ENCODE peak calls at places on chromosomes 6 and 20, in six cellular contexts. O is transverse colon; Z is GM23248; D is substantia nigra; G is CD4-positive, CD25-positive, alpha-beta regulatory T cell; V is heart right ventricle. B is an unnamed sample.

GRCh38 chr20:53914861-53915458 is 155.4 kb downstream of the BCAS1 start:
- DNase-seq in O (no peak), Z (no peak), D (no peak), G (no peak), V (no peak), B (no peak)

GRCh38 chr6:246349-246748 is 45.9 kb upstream of the DUSP22 start:
- DNase-seq in O (no peak), Z (no peak), D (no peak), G (no peak), V (no peak), B (no peak)

GRCh38 chr6:71478834-71479541 is 190.4 kb downstream of the OGFRL1 start:
- DNase-seq in O (no peak), Z (peak), D (no peak), G (no peak), V (no peak), B (no peak)

GRCh38 chr6:6466967-6467761 is 121.4 kb upstream of the LY86 start:
- DNase-seq in O (no peak), Z (no peak), D (no peak), G (no peak), V (no peak), B (no peak)

GRCh38 chr20:8722277-8722928 is 346.5 kb upstream of the PLCB4 start:
- DNase-seq in O (peak), Z (peak), D (no peak), G (peak), V (peak), B (no peak)

GRCh38 chr6:39714802-39715201 is 10.4 kb downstream of the KIF6 start:
- DNase-seq in O (no peak), Z (no peak), D (no peak), G (no peak), V (no peak), B (no peak)

GRCh38 chr20:9493818-9494217 is 20.6 kb upstream of the LAMP5 start:
- DNase-seq in O (no peak), Z (no peak), D (no peak), G (no peak), V (no peak), B (no peak)

GRCh38 chr20:6651016-6651415 is 116.5 kb upstream of the BMP2 start:
- DNase-seq in O (peak), Z (peak), D (no peak), G (no peak), V (no peak), B (no peak)

GRCh38 chr6:141123497-141123896 is 1009.2 kb upstream of the GJE1 start:
- DNase-seq in O (no peak), Z (no peak), D (no peak), G (no peak), V (no peak), B (no peak)

GRCh38 chr6:3414704-3415453 is 42.0 kb downstream of the SLC22A23 start:
- DNase-seq in O (no peak), Z (no peak), D (no peak), G (peak), V (no peak), B (no peak)

GRCh38 chr6:43771858-43772570 is 2.0 kb downstream of the VEGFA start:
- DNase-seq in O (peak), Z (peak), D (peak), G (peak), V (no peak), B (peak)

GRCh38 chr6:13712485-13712990 is 903 bp upstream of the RANBP9 start:
- DNase-seq in O (no peak), Z (peak), D (no peak), G (peak), V (no peak), B (no peak)

GRCh38 chr6:13711726-13712484 is at the start of gene RANBP9:
- DNase-seq in O (peak), Z (peak), D (peak), G (peak), V (peak), B (peak)

GRCh38 chr6:13709698-13710551 is 1.7 kb downstream of the RANBP9 start:
- DNase-seq in O (no peak), Z (peak), D (no peak), G (peak), V (no peak), B (no peak)

GRCh38 chr6:13711384-13711725 is 280 bp downstream of the RANBP9 start:
- DNase-seq in O (no peak), Z (no peak), D (no peak), G (peak), V (no peak), B (no peak)

DNA sequence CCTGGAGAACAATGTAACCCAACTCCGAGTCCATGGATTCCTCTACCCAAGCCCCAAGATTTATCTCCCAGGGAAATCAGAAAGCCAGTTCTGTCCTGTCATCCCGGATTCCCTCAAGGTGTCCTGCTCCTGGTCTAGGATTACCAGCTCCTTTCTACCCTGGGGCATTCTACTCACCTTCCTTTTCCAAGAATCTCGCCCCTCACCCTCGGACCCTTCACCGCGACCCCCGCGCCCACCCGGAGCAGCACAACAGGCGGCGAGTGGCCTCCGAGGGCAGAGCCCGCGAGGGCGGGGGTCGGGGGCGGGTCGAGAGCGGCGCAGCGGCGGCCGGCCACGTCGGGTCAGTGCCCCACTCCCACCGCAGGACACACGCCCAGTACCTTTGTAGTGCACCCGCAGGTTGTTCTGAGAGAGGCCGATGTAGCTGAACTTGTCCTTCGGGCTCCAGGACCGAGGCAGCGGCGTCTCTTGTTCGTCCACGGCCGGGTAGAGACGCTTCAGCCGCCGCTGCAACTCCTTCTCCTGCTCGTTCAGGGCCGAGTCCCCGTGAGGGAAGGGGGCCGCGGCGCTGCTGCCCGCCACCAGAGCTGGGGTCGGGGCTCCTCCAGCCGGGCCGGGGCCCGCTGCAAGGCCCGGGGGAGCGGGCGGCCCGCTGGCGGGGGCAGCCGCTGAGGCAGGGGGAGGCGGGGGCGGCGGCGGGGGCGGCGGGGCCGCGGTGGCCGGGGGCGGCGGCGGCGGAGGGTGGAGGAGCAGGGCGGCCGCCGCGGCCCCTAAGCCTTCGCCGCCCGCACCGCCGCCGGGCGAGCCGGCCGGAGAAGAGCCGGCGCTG is 867 bp downstream of the RANBP9 start:
- DNase-seq in O (peak), Z (peak), D (peak), G (peak), V (peak), B (no peak)
- H3K27ac ChIP-seq in O (peak), Z (peak), D (peak), G (peak), V (peak), B (peak)

DNA sequence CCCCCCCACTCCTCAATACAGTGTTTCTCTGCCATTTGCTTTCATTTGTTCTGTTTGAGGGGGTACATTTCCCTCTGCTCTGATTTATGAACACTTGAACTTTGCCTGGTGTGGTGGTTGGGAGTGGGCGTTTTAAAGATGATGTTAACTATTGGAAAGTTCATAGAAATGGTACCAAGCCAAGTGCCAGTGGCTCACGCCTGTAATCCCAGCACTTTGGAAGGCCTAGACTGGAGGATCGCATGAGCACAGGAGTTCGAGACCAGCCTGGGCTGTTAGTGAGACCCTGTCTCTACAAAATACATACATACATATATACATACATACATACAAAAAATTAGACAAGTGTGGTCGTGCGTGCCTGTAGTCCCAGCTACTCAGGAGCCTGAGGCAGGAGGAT is 1.1 kb downstream of the RAB32 start:
- DNase-seq in O (no peak), Z (peak), D (no peak), G (no peak), V (no peak), B (no peak)
- H3K27ac ChIP-seq in O (peak), Z (peak), D (no peak), G (no peak), V (peak), B (no peak)

DNA sequence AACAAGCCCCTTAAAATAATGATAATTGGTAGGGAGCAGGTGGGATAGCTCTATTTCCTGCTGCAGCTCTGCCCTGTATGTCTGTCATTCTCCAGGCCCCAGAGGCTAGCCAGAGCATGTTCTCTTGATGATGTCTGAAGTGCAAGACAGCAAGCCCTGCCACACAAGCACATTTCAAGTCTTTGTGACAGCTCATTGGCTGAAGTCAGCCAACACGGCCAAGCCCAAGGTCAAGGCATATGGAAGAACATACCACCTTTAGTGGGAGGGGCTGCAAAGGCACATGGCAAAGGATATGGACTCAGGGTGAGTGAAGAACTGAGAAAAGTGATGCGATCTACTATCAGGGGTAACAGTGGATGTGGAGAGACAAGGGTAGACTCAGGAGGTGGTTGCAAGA is 116.1 kb downstream of the PRND start:
- DNase-seq in O (no peak), Z (no peak), D (no peak), G (no peak), V (no peak), B (no peak)
- H3K27ac ChIP-seq in O (no peak), Z (no peak), D (no peak), G (no peak), V (no peak), B (no peak)

GRCh38 chr6:108957221-108957620 is 109.0 kb downstream of the ARMC2 start:
- DNase-seq in O (no peak), Z (no peak), D (no peak), G (no peak), V (no peak), B (no peak)
- H3K27ac ChIP-seq in O (no peak), Z (no peak), D (no peak), G (no peak), V (no peak), B (no peak)

GRCh38 chr6:52423971-52424381 is 3.8 kb downstream of the EFHC1 start:
- DNase-seq in O (no peak), Z (peak), D (no peak), G (no peak), V (peak), B (no peak)

GRCh38 chr6:52422156-52422555 is 2.0 kb downstream of the EFHC1 start:
- DNase-seq in O (no peak), Z (no peak), D (no peak), G (no peak), V (no peak), B (no peak)

GRCh38 chr6:52420668-52421358 is 671 bp downstream of the EFHC1 start:
- DNase-seq in O (peak), Z (peak), D (no peak), G (no peak), V (no peak), B (peak)

GRCh38 chr6:52426667-52427066 is 6.5 kb downstream of the EFHC1 start:
- DNase-seq in O (no peak), Z (no peak), D (no peak), G (no peak), V (no peak), B (no peak)

DNA sequence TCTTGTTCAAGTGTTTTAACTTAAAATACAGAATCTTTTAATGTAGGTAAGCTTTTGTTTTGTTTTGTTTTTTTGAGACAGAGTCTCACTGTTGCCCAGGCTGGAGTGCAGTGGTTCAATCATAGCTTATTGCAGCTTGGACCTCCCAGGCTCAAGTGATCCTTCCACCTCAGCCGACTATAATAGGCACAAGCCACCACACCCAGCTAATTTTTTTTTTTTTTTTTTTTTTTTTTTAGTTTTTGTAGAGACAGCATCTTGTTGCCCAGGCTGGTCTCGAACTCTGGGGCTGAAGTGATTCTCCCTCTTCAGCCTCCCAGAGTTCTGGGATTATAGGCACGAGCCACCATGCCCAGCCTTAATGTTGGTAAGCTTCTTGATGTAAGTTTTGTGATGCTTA is 3.3 kb downstream of the EFHC1 start:
- DNase-seq in O (no peak), Z (peak), D (no peak), G (no peak), V (no peak), B (no peak)
- H3K27ac ChIP-seq in O (peak), Z (peak), D (no peak), G (no peak), V (peak), B (no peak)

DNA sequence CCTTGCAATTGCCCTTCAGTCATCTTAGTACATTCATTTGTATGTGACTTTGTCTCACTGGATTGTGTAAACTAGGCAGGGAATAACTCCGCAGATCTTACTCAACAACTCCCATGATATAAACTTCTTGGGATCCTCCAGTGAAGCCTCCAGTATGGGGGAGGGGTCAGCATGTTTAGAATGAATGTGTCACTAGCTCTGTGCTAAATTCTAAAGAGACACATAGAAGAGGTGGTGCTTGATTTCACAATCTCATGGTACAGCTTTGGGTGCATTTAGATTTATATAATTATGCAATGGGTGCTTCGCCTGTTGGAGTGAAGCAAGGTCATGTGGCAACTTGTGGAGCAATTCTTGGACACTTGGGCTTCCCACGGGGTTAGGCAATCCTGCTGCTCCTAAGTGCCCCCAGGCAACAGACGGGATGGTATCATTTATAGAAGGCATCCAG is 40.3 kb downstream of the SLC24A3 start:
- DNase-seq in O (peak), Z (peak), D (no peak), G (no peak), V (no peak), B (no peak)
- H3K27ac ChIP-seq in O (peak), Z (no peak), D (no peak), G (no peak), V (no peak), B (no peak)

GRCh38 chr6:24900917-24901697 is 34.7 kb downstream of the RIPOR2 start:
- DNase-seq in O (no peak), Z (no peak), D (no peak), G (no peak), V (no peak), B (no peak)

GRCh38 chr6:24897186-24897585 is 38.6 kb downstream of the RIPOR2 start:
- DNase-seq in O (no peak), Z (no peak), D (no peak), G (no peak), V (no peak), B (no peak)

GRCh38 chr6:24901698-24902328 is 33.9 kb downstream of the RIPOR2 start:
- DNase-seq in O (no peak), Z (no peak), D (no peak), G (no peak), V (no peak), B (no peak)

GRCh38 chr6:24899647-24900325 is 36.0 kb downstream of the RIPOR2 start:
- DNase-seq in O (no peak), Z (no peak), D (no peak), G (no peak), V (no peak), B (no peak)

DNA sequence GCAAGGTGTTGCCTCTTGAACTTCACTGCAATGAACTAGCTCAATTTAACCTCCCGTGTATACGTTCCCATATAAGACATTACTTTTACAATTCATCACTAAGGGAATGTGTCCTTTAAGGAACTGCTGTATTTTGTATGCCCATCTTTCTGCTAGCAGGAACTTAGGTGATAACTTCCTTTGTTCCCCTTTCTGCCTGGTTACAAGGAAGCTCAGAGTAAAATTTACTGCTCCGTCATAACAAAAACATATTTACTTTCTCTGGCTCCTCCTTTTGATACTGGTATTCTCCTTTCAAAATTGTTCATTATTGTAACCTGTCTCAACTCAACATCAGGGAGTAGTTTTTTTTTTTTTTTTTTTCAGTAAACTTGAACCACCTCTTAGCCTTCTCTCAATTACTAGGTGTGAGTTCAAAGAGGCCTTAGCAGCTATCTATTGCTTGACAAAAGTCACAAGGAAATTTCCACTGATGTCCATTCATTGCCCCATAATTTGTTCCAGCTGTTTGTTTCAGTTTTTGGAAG is 37.1 kb downstream of the RIPOR2 start:
- DNase-seq in O (no peak), Z (no peak), D (no peak), G (no peak), V (no peak), B (no peak)
- H3K27ac ChIP-seq in O (no peak), Z (no peak), D (no peak), G (peak), V (no peak), B (no peak)

GRCh38 chr20:52037370-52037769 is 154.2 kb downstream of the ZFP64 start:
- DNase-seq in O (no peak), Z (no peak), D (no peak), G (no peak), V (no peak), B (no peak)

GRCh38 chr20:52035977-52036376 is 155.6 kb downstream of the ZFP64 start:
- DNase-seq in O (no peak), Z (no peak), D (no peak), G (no peak), V (no peak), B (no peak)

GRCh38 chr20:52041966-52042365 is 149.6 kb downstream of the ZFP64 start:
- DNase-seq in O (no peak), Z (no peak), D (no peak), G (no peak), V (no peak), B (no peak)

GRCh38 chr20:52035498-52035897 is 156.1 kb downstream of the ZFP64 start:
- DNase-seq in O (no peak), Z (no peak), D (no peak), G (no peak), V (no peak), B (no peak)

DNA sequence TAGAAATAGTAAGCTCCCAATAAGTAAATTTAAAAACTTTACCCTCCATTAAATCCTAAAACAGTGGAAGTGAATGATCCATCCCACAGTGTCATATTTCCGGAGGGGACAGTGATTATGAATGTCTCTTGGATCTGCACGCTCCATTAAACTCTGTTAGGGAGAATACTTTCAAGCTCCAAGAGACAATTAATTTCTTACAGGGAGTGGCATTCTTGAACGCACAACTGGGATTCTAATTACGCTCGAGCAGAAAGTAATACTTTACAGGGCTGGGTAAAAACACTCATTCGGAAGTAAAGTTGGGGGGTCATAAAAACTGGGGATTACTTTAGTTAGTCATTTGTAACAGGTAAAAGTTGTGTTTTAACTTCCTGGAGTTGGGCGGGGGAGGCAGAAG is 151.8 kb downstream of the ZFP64 start:
- DNase-seq in O (no peak), Z (no peak), D (no peak), G (no peak), V (no peak), B (no peak)
- H3K27ac ChIP-seq in O (no peak), Z (no peak), D (no peak), G (no peak), V (no peak), B (no peak)

DNA sequence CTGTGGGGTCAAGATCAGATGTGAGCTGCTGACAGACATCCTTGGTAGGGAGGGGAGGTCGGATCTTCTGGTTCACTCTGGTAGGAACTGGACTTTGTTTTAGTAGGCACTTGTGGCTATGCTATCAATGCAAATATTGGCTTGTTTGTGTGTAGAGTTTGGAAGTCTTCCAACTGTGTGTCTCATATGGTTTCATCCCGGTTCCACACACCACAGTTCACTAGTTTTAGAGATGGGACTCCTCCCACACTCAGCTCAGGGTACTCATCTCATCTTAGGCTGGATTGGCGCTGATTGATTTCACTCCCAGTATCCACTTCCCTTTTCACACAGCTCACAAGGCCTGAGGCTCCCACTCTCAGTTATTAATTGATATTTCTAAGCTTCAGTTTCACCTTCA is 161.3 kb downstream of the THBS2 start:
- DNase-seq in O (no peak), Z (peak), D (no peak), G (no peak), V (no peak), B (no peak)
- H3K27ac ChIP-seq in O (no peak), Z (no peak), D (no peak), G (no peak), V (no peak), B (no peak)

GRCh38 chr6:135088232-135088760 is 33.7 kb upstream of the HBS1L start:
- DNase-seq in O (no peak), Z (no peak), D (no peak), G (peak), V (no peak), B (no peak)
- H3K27ac ChIP-seq in O (no peak), Z (no peak), D (no peak), G (peak), V (no peak), B (no peak)